ENCODE peak calls at places on chromosome 16, in nine cellular contexts. R, A, Z, T, S, P, E, M and U are unnamed samples.
A peak's percentile ranks its signal among the peaks of the same experiment; 100 is the strongest.

GRCh38 chr16:66668777-66669444 is 27.6 kb downstream of the CMTM4 start:
- DNase-seq in R (no peak), A (no peak), Z (no peak), T (no peak), S (no peak), P (peak; percentile 3), E (no peak), M (no peak), U (no peak)

GRCh38 chr16:15643453-15644305 is 725 bp upstream of the MARF1 start:
- DNase-seq in R (peak; percentile 74), A (peak; percentile 70), Z (no peak), T (peak; percentile 31), S (no peak), P (no peak), E (peak; percentile 73), M (no peak), U (peak; percentile 78)

GRCh38 chr16:57297856-57298255 is 13.4 kb upstream of the PLLP start:
- DNase-seq in R (no peak), A (peak; percentile 75), Z (no peak), T (no peak), S (no peak), P (no peak), E (no peak), M (peak; percentile 40), U (peak; percentile 37)

GRCh38 chr16:87855852-87856715 is 13.2 kb downstream of the SLC7A5 start:
- DNase-seq in R (peak; percentile 79), A (peak; percentile 65), Z (peak; percentile 28), T (no peak), S (peak; percentile 80), P (peak; percentile 65), E (no peak), M (peak; percentile 91), U (peak; percentile 62)

GRCh38 chr16:62225675-62226074 is 189.4 kb upstream of the CDH8 start:
- DNase-seq in R (peak; percentile 89), A (peak; percentile 90), Z (no peak), T (peak; percentile 90), S (peak; percentile 74), P (peak; percentile 83), E (no peak), M (no peak), U (peak; percentile 57)

GRCh38 chr16:31094088-31094423 is 541 bp downstream of the VKORC1 start:
- DNase-seq in R (no peak), A (no peak), Z (no peak), T (peak; percentile 49), S (no peak), P (peak; percentile 52), E (peak; percentile 36), M (no peak), U (no peak)

GRCh38 chr16:75697571-75697970 is 3.7 kb downstream of the DUXB start:
- DNase-seq in R (no peak), A (no peak), Z (no peak), T (no peak), S (no peak), P (no peak), E (no peak), M (no peak), U (no peak)

GRCh38 chr16:29858149-29858899 is 4.7 kb downstream of the CDIPT start:
- DNase-seq in R (no peak), A (no peak), Z (no peak), T (no peak), S (no peak), P (peak; percentile 82), E (no peak), M (no peak), U (no peak)

GRCh38 chr16:17419266-17419665 is 51.5 kb downstream of the XYLT1 start:
- DNase-seq in R (no peak), A (no peak), Z (no peak), T (no peak), S (no peak), P (no peak), E (no peak), M (no peak), U (no peak)

GRCh38 chr16:17414421-17414820 is 56.3 kb downstream of the XYLT1 start:
- DNase-seq in R (no peak), A (peak; percentile 11), Z (no peak), T (no peak), S (no peak), P (no peak), E (no peak), M (no peak), U (no peak)

GRCh38 chr16:17414916-17415315 is 55.8 kb downstream of the XYLT1 start:
- DNase-seq in R (no peak), A (no peak), Z (no peak), T (no peak), S (no peak), P (no peak), E (no peak), M (no peak), U (no peak)

GRCh38 chr16:17417740-17418139 is 53.0 kb downstream of the XYLT1 start:
- DNase-seq in R (no peak), A (peak; percentile 14), Z (no peak), T (no peak), S (no peak), P (no peak), E (no peak), M (no peak), U (no peak)

GRCh38 chr16:17416461-17417221 is 54.1 kb downstream of the XYLT1 start:
- DNase-seq in R (no peak), A (peak; percentile 90), Z (no peak), T (peak; percentile 22), S (peak; percentile 68), P (no peak), E (no peak), M (no peak), U (no peak)
- TF ChIP-seq POLR2A in R (no peak), A (peak; percentile 39), Z (no peak), T (no peak), S (peak; percentile 15), P (no peak), E (no peak), M (no peak), U (no peak)

DNA sequence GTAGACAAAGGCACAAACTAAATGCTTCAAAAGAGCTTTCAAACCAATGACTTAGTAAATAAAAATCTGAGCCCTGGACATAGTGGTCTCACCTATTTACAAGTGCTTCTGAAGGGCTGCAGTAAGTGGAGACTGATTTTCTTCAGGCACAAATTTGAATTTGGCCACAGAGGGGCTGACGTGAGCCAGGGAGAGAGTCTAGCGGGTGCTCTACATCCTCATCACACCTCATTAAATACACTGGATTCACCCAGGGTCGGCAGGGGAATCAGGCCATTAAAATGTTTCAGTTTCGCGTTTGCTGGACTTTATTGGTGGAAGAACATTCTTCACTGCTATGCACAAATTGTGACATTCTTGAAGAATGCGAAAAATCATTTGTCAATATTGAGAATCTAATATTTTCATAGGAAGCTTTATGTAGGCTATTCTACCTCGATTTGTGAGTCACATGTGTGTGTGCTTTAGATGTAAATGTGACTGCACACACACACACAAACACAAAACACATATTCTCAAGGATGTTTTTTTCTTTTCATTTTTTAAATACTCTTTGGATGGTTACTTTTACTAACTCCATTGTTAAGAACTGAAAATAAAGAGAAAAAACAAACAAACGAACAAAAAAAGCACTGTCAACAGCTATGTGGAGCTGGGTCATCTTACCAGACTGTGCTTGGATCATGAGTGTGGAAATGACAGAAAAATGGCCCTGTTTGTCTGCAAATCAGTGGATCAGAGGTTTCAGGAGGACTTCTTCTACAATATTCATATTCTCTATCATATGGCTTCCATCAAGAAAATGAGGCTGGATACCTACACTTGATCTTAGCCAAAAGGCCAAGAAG is 58.9 kb downstream of the CDH11 start:
- DNase-seq in R (no peak), A (no peak), Z (no peak), T (no peak), S (no peak), P (no peak), E (no peak), M (no peak), U (no peak)
- TF ChIP-seq POLR2A in R (no peak), A (no peak), Z (no peak), T (no peak), S (no peak), P (no peak), E (no peak), M (no peak), U (no peak)

DNA sequence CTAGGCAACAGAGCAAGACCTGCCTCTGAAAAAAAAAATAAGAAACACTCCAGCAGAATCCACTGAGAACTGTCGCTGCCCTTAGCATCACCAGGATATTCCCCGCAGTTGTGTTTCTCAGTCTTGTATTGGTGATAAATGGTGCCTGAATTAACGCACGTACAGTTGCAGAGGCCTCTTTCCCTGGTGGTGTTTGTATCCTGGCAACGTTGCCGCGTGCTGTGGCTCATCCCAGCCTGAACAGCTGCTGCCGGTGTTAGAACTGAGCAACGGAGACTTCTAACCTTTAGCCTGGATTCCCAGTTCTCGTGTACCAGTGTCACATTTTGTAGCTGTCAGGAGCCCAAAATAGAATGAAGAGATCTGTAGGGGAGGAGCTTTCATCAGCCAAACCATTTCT is 4.8 kb downstream of the MLYCD start:
- DNase-seq in R (no peak), A (no peak), Z (no peak), T (peak; percentile 38), S (no peak), P (peak; percentile 71), E (no peak), M (peak; percentile 91), U (no peak)
- TF ChIP-seq POLR2A in R (no peak), A (no peak), Z (no peak), T (no peak), S (no peak), P (no peak), E (no peak), M (no peak), U (no peak)

GRCh38 chr16:17392857-17393421 is 77.8 kb downstream of the XYLT1 start:
- DNase-seq in R (no peak), A (no peak), Z (no peak), T (no peak), S (no peak), P (no peak), E (no peak), M (no peak), U (no peak)

GRCh38 chr16:17392127-17392856 is 78.5 kb downstream of the XYLT1 start:
- DNase-seq in R (no peak), A (no peak), Z (no peak), T (no peak), S (no peak), P (no peak), E (no peak), M (no peak), U (no peak)

GRCh38 chr16:17397499-17397891 is 73.3 kb downstream of the XYLT1 start:
- DNase-seq in R (peak; percentile 35), A (no peak), Z (no peak), T (peak; percentile 56), S (peak; percentile 39), P (no peak), E (peak; percentile 79), M (no peak), U (peak; percentile 51)

GRCh38 chr16:17395849-17396480 is 74.8 kb downstream of the XYLT1 start:
- DNase-seq in R (no peak), A (no peak), Z (no peak), T (peak; percentile 65), S (no peak), P (no peak), E (no peak), M (peak; percentile 88), U (no peak)

DNA sequence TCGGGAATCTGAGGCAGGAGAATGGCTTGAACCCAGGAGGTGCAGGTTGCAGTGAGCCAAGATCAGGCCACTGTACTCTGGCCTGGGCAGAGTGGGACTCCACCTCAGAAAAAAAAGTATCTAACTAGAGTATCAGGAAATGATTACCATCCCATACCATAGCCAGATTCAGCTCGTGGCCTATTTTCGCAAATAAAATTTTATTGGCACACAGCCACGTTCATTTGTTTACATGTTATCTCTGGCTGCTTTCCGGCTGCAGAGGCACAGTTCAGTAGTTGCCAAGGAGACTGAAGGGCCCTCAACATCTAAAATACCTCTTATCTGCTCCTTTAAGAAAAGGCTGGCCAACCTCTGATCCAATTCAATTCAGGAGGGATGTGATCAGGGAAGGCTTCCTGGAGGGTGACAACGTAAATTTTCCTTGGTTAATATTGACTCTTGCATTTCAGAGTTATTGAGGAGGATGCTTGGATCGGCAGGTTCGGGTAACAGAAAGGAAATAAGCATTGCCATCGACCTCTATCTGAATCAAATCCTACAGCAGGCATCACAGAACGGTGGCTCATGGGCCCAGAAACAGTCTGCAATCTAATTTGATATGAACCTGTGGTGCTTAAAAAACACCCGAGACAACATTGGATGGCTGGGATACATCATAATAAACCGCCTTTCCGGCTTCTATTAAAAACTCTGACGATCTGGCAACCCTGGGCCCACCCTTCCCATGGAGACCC is 73.8 kb downstream of the XYLT1 start:
- DNase-seq in R (no peak), A (no peak), Z (no peak), T (peak; percentile 70), S (peak; percentile 51), P (no peak), E (peak; percentile 68), M (no peak), U (peak; percentile 35)
- TF ChIP-seq POLR2A in R (no peak), A (no peak), Z (no peak), T (no peak), S (no peak), P (no peak), E (no peak), M (no peak), U (no peak)